ENCODE peak calls at places on chromosomes 5 and 9, in six cellular contexts. G, E, M, W, I and K are unnamed samples.

GRCh38 chr5:169721771-169722170 is 84.7 kb downstream of the DOCK2 start:
- DNase-seq in I (no peak), G (no peak), E (no peak), W (no peak), M (no peak), K (no peak)

GRCh38 chr9:121576281-121577075 is 75.0 kb upstream of the DAB2IP start:
- DNase-seq in W (no peak), I (peak; percentile 59), G (no peak), E (no peak), M (no peak), K (no peak)

GRCh38 chr9:110575169-110575568 is 4.4 kb downstream of the SVEP1 start:
- DNase-seq in E (peak; percentile 23), I (no peak), W (no peak), G (peak; percentile 78), M (no peak), K (no peak)

GRCh38 chr9:127128341-127129072 is 6.1 kb upstream of the ANGPTL2 start:
- DNase-seq in I (no peak), E (peak; percentile 63), G (peak; percentile 90), W (no peak), M (no peak), K (no peak)

GRCh38 chr5:95043648-95044047 is 241.2 kb downstream of the MCTP1 start:
- DNase-seq in W (peak; percentile 82), M (no peak), E (no peak), G (no peak), I (no peak), K (no peak)

GRCh38 chr9:4741365-4742031 is 496 bp upstream of the AK3 start:
- DNase-seq in I (peak; percentile 54), M (peak; percentile 52), E (no peak), W (peak; percentile 36), G (peak; percentile 72), K (no peak)

GRCh38 chr5:66281309-66281708 is 137.2 kb downstream of the SREK1 start:
- DNase-seq in E (no peak), W (no peak), M (no peak), I (no peak), G (no peak), K (no peak)

GRCh38 chr5:174414315-174414710 is 310.1 kb upstream of the MSX2 start:
- DNase-seq in M (no peak), W (no peak), G (no peak), E (no peak), I (peak; percentile 28), K (no peak)

GRCh38 chr5:124908603-124909451 is 162.4 kb upstream of the ZNF608 start:
- DNase-seq in G (no peak), E (no peak), M (peak; percentile 52), W (peak; percentile 56), I (peak; percentile 69), K (no peak)

GRCh38 chr5:5141011-5141599 is 975 bp downstream of the ADAMTS16 start:
- DNase-seq in I (no peak), E (no peak), M (no peak), W (no peak), G (no peak), K (no peak)

GRCh38 chr9:33443047-33443446 is 4.3 kb downstream of the AQP3 start:
- DNase-seq in M (no peak), E (no peak), G (no peak), I (no peak), W (no peak), K (no peak)

GRCh38 chr5:160970605-160971191 is 118.7 kb upstream of the ATP10B start:
- DNase-seq in I (peak; percentile 52), W (peak; percentile 12), G (no peak), E (no peak), M (no peak), K (no peak)

GRCh38 chr5:75734913-75735789 is 17.9 kb upstream of the POC5 start:
- DNase-seq in I (peak; percentile 58), W (peak; percentile 67), G (no peak), E (no peak), M (peak; percentile 55), K (no peak)

GRCh38 chr9:4740623-4741364 is at the start of gene AK3:
- DNase-seq in I (peak; percentile 95), M (peak; percentile 90), E (peak; percentile 66), W (peak; percentile 95), G (peak; percentile 91), K (peak; percentile 20)

GRCh38 chr5:139457653-139458306 is 4.8 kb downstream of the ECSCR start:
- DNase-seq in G (no peak), W (no peak), M (no peak), E (no peak), I (no peak), K (no peak)

GRCh38 chr5:31846934-31847333 is 208.0 kb downstream of the PDZD2 start:
- DNase-seq in G (no peak), I (no peak), W (no peak), M (no peak), E (no peak), K (no peak)

DNA sequence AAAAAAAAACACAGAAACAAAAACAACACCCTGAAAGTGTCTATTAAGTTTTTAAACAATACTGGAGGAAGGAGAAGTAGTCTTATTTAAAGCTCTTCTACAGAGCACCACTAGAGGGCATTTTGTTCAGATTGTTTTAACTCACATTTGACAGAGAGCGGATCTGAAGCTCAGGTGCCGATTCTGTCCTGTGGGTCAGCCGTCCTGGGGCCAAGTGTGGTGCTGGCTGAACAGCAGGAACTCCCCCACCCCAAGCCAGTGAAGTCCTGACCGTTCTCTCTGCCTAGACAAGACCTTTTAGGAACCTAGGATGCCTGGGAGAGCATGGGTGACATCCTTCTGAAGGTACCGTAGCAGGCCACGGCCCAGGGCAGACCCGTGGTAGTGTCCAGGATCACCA is 3.9 kb downstream of the EXOC3 start:
- DNase-seq in G (no peak), I (peak; percentile 50), W (peak; percentile 46), E (no peak), M (no peak), K (no peak)
- H3K36me3 ChIP-seq in G (peaks cover 54% of the 10 kb centered on the region), I (peaks cover 31% of the 10 kb centered on the region), W (peaks cover 54% of the 10 kb centered on the region), E (peaks cover 64% of the 10 kb centered on the region), M (peaks cover 65% of the 10 kb centered on the region), K (peaks cover 20% of the 10 kb centered on the region)

DNA sequence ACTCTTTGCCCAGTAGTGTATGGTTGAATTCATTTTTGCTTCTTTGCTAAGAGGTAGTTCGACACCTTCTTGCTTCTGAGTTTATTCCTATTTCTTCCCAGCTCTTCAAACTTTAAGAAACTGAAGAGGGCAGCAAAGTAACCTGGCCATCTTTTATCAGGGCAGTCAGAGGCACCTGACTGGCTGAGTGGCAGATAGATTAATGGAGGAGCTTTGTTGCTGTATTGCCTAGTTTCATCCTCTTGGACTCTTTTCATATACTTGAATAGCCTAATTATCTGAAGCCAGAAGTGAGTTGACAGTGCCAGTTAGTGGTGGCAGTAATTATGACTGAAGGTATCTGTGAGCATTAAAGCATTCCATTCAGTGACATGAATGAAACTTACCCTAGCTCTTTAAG is 82.5 kb downstream of the UHRF2 start:
- DNase-seq in W (no peak), G (no peak), M (no peak), E (no peak), I (no peak), K (no peak)
- TF ChIP-seq CTCF in W (no peak), G (no peak), M (no peak), E (no peak), I (no peak), K (no peak)

DNA sequence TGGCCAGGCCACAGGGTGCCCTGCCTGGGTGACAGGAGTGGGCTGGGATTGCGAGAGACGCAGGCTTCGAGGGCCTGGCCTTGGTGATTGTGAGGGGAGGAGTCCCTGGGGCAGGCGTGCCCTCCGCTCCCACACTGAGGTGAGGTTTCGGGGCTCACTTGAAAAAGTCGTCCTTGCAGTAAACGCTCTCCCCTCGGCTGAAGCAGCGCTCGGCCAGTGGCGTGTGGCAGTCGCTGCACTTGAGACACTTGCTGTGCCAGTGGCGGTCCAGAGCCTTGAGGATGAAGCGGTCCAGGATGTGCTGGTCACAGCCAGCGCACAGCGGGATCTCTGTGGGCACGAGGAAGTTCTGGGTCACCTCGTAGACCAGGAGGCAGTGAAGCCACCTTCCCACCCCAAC is 4.5 kb downstream of the LHX3 start:
- DNase-seq in I (no peak), M (no peak), E (no peak), G (no peak), W (no peak), K (no peak)
- H3K27me3 ChIP-seq in I (peaks cover 100% of the 10 kb centered on the region), M (peaks cover 52% of the 10 kb centered on the region), E (no peaks in the 10 kb centered on the region), G (peaks cover 100% of the 10 kb centered on the region), W (peaks cover 92% of the 10 kb centered on the region), K (peaks cover 70% of the 10 kb centered on the region)

DNA sequence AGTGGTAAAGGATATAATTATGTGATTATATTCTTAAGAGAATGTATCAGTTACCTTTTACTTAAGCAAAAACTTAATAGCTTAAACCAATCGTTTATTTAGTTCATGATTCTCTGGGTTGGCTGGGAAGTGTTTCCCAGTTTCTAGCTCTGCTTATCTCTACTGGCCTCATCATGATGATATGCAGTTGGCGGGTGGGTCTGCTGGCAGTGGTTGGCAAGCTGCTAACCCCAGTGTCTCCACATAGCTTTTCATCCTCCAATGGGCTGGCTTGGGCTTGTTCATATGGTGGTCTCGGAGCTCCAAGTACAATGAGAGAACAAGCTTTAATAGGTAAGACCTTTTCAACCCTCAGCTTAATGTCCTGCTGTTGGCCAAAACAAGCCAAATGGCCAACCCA is 43.8 kb downstream of the ABLIM3 start:
- DNase-seq in E (no peak), G (no peak), I (no peak), M (no peak), W (no peak), K (no peak)
- H3K36me3 ChIP-seq in E (peaks cover 30% of the 10 kb centered on the region), G (peaks cover 5% of the 10 kb centered on the region), I (no peaks in the 10 kb centered on the region), M (no peaks in the 10 kb centered on the region), W (no peaks in the 10 kb centered on the region), K (no peaks in the 10 kb centered on the region)

GRCh38 chr5:74026310-74026709 is 400.3 kb downstream of the ARHGEF28 start:
- DNase-seq in E (no peak), M (no peak), W (no peak), G (no peak), I (no peak), K (no peak)
- TF ChIP-seq CTCF in E (no peak), M (no peak), W (no peak), G (no peak), I (no peak), K (no peak)

GRCh38 chr5:7741415-7742065 is 109.4 kb downstream of the CFAP90 start:
- DNase-seq in I (no peak), E (no peak), G (no peak), W (no peak), M (no peak), K (no peak)

GRCh38 chr5:7747728-7748127 is 103.2 kb downstream of the CFAP90 start:
- DNase-seq in M (peak; percentile 32), W (no peak), G (no peak), E (no peak), I (no peak), K (no peak)

GRCh38 chr5:7742241-7742656 is 108.7 kb downstream of the CFAP90 start:
- DNase-seq in E (no peak), M (peak; percentile 48), W (no peak), I (no peak), G (no peak), K (no peak)

DNA sequence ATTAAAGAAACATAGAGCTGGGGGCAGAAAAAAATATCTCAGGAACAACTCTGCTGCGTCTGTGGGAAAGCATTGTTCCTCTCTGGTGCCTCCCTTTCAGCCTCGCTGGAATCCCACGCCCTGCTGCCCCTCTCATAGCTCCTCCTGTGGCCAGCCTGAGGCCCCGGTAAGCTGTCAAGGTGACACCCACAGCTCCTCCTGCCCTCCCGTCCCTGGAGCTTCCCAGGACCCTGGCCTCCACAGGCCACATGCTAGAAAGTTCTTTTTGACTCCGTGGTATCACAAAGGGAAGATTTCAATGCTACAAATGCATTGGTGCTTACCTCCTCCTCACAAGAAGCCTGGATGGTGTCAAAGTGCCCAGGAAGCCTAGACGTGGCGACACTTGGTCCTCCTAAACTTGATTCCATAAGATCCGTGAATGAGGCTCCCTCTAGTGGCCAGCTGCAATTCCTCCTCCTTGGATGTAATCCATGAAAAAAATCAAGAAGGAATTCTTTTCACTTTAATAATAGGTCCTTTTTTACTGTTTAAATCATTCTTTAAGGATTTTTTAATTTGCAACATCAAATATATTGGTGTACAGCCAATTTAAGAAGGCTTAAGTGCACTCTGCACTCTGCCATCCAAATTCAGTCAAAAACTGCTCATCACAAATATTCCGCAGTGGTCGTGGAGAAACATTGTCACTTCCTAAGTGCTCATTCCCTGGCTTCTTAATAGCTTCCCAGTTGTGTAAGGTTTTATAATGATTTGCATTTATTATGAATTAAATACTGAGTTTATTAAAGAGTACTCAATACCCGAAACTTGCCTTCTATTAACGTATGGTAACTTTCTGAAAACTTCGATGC is 104.8 kb downstream of the CFAP90 start:
- DNase-seq in I (peak; percentile 89), W (peak; percentile 73), E (peak; percentile 82), M (peak; percentile 76), G (peak; percentile 76), K (peak; percentile 3)
- H3K27me3 ChIP-seq in I (no peaks in the 10 kb centered on the region), W (no peaks in the 10 kb centered on the region), E (no peaks in the 10 kb centered on the region), M (no peaks in the 10 kb centered on the region), G (no peaks in the 10 kb centered on the region), K (no peaks in the 10 kb centered on the region)